ENCODE peak calls at places on chromosomes 13 and 19, in six cellular contexts. One of them, this sample, is unnamed.

GRCh38 chr13:100797921-100798320 is 123.3 kb upstream of the TMTC4 start:
- DNase-seq in kidney epithelial cell: no peak
- DNase-seq in CD8-positive, alpha-beta T cell: no peak
- DNase-seq in bronchial epithelial cell: no peak
- DNase-seq in breast epithelium: no peak
- DNase-seq in fibroblast of lung: no peak
- DNase-seq in this sample: no peak

GRCh38 chr13:40517486-40518311 is 148.7 kb downstream of the FOXO1 start:
- DNase-seq in breast epithelium: no peak
- DNase-seq in kidney epithelial cell: no peak
- DNase-seq in fibroblast of lung: no peak
- DNase-seq in bronchial epithelial cell: no peak
- DNase-seq in CD8-positive, alpha-beta T cell: no peak
- DNase-seq in this sample: no peak

GRCh38 chr19:55369651-55370304 is 485 bp downstream of the IL11 start:
- DNase-seq in breast epithelium: no peak
- DNase-seq in bronchial epithelial cell: peak
- DNase-seq in kidney epithelial cell: no peak
- DNase-seq in CD8-positive, alpha-beta T cell: no peak
- DNase-seq in fibroblast of lung: peak
- DNase-seq in this sample: peak

GRCh38 chr13:111939285-111940278 is 127.4 kb upstream of the SOX1 start:
- DNase-seq in CD8-positive, alpha-beta T cell: no peak
- DNase-seq in kidney epithelial cell: no peak
- DNase-seq in breast epithelium: no peak
- DNase-seq in bronchial epithelial cell: no peak
- DNase-seq in fibroblast of lung: no peak
- DNase-seq in this sample: no peak

GRCh38 chr19:52343548-52343947 is 7.5 kb downstream of the ZNF610 start:
- DNase-seq in fibroblast of lung: peak
- DNase-seq in kidney epithelial cell: no peak
- DNase-seq in CD8-positive, alpha-beta T cell: peak
- DNase-seq in bronchial epithelial cell: peak
- DNase-seq in breast epithelium: peak
- DNase-seq in this sample: peak

GRCh38 chr13:48210178-48210577 is 22.8 kb upstream of the ITM2B start:
- DNase-seq in kidney epithelial cell: peak
- DNase-seq in fibroblast of lung: peak
- DNase-seq in bronchial epithelial cell: peak
- DNase-seq in breast epithelium: no peak
- DNase-seq in CD8-positive, alpha-beta T cell: no peak
- DNase-seq in this sample: no peak

GRCh38 chr13:34207334-34207733 is 389.4 kb downstream of the RFC3 start:
- DNase-seq in bronchial epithelial cell: peak
- DNase-seq in kidney epithelial cell: no peak
- DNase-seq in fibroblast of lung: peak
- DNase-seq in breast epithelium: no peak
- DNase-seq in CD8-positive, alpha-beta T cell: no peak
- DNase-seq in this sample: no peak

GRCh38 chr13:95948646-95949045 is 104.6 kb downstream of the UGGT2 start:
- DNase-seq in kidney epithelial cell: no peak
- DNase-seq in CD8-positive, alpha-beta T cell: no peak
- DNase-seq in bronchial epithelial cell: peak
- DNase-seq in fibroblast of lung: peak
- DNase-seq in breast epithelium: no peak
- DNase-seq in this sample: no peak

GRCh38 chr13:109451726-109452125 is 334.7 kb downstream of the IRS2 start:
- DNase-seq in kidney epithelial cell: no peak
- DNase-seq in bronchial epithelial cell: no peak
- DNase-seq in fibroblast of lung: no peak
- DNase-seq in CD8-positive, alpha-beta T cell: no peak
- DNase-seq in breast epithelium: no peak
- DNase-seq in this sample: no peak

GRCh38 chr13:48155850-48156249 is 60.9 kb upstream of the MED4 start:
- DNase-seq in CD8-positive, alpha-beta T cell: peak
- DNase-seq in fibroblast of lung: peak
- DNase-seq in breast epithelium: no peak
- DNase-seq in kidney epithelial cell: no peak
- DNase-seq in bronchial epithelial cell: peak
- DNase-seq in this sample: no peak

GRCh38 chr19:7394728-7395359 is 46.1 kb downstream of the ARHGEF18 start:
- DNase-seq in breast epithelium: peak
- DNase-seq in CD8-positive, alpha-beta T cell: peak
- DNase-seq in fibroblast of lung: peak
- DNase-seq in kidney epithelial cell: no peak
- DNase-seq in bronchial epithelial cell: peak
- DNase-seq in this sample: peak
- TF ChIP-seq CTCF in breast epithelium: no peak
- TF ChIP-seq CTCF in CD8-positive, alpha-beta T cell: no peak
- TF ChIP-seq CTCF in fibroblast of lung: no peak
- TF ChIP-seq CTCF in kidney epithelial cell: no peak
- TF ChIP-seq CTCF in bronchial epithelial cell: peak
- TF ChIP-seq CTCF in this sample: no peak

DNA sequence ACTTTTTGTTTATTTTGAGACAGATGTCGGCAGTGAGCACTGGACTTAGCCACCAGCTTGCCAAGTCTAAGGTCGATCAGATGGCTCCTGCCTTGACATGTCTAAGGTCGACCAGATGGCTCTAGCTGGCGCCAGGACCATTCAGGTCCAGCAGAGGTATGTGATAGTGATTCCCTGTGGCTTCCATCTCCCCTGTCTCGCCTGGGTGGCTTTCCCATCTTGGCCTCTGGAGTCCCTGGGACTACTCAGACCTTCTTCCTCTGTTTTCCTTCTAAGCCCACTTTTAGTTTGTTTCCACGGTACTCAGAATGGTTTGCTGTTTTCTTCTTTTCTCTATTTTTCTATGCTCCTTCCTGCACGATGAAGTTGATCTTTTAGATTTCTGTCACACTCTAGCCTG is 1435.7 kb downstream of the UQCRFS1 start:
- DNase-seq in fibroblast of lung: no peak
- DNase-seq in breast epithelium: no peak
- DNase-seq in bronchial epithelial cell: no peak
- DNase-seq in kidney epithelial cell: no peak
- DNase-seq in CD8-positive, alpha-beta T cell: no peak
- DNase-seq in this sample: no peak
- H3K4me3 ChIP-seq in fibroblast of lung: no peak
- H3K4me3 ChIP-seq in breast epithelium: no peak
- H3K4me3 ChIP-seq in bronchial epithelial cell: no peak
- H3K4me3 ChIP-seq in kidney epithelial cell: no peak
- H3K4me3 ChIP-seq in CD8-positive, alpha-beta T cell: no peak
- H3K4me3 ChIP-seq in this sample: no peak

GRCh38 chr19:49811328-49811727 is 1.8 kb downstream of the FUZ start:
- DNase-seq in breast epithelium: no peak
- DNase-seq in fibroblast of lung: no peak
- DNase-seq in CD8-positive, alpha-beta T cell: no peak
- DNase-seq in kidney epithelial cell: no peak
- DNase-seq in bronchial epithelial cell: no peak
- DNase-seq in this sample: no peak

GRCh38 chr19:49807888-49808675 is 5.0 kb downstream of the FUZ start:
- DNase-seq in CD8-positive, alpha-beta T cell: no peak
- DNase-seq in breast epithelium: no peak
- DNase-seq in bronchial epithelial cell: no peak
- DNase-seq in fibroblast of lung: no peak
- DNase-seq in kidney epithelial cell: no peak
- DNase-seq in this sample: no peak

GRCh38 chr19:49808762-49809154 is 4.3 kb downstream of the FUZ start:
- DNase-seq in bronchial epithelial cell: peak
- DNase-seq in breast epithelium: peak
- DNase-seq in CD8-positive, alpha-beta T cell: peak
- DNase-seq in kidney epithelial cell: peak
- DNase-seq in fibroblast of lung: peak
- DNase-seq in this sample: peak

GRCh38 chr19:49809987-49810389 is 3.1 kb downstream of the FUZ start:
- DNase-seq in fibroblast of lung: no peak
- DNase-seq in CD8-positive, alpha-beta T cell: no peak
- DNase-seq in kidney epithelial cell: no peak
- DNase-seq in bronchial epithelial cell: no peak
- DNase-seq in breast epithelium: no peak
- DNase-seq in this sample: no peak

GRCh38 chr19:49809155-49809986 is 3.7 kb downstream of the FUZ start:
- DNase-seq in CD8-positive, alpha-beta T cell: peak
- DNase-seq in fibroblast of lung: no peak
- DNase-seq in breast epithelium: peak
- DNase-seq in bronchial epithelial cell: no peak
- DNase-seq in kidney epithelial cell: no peak
- DNase-seq in this sample: peak
- TF ChIP-seq CTCF in CD8-positive, alpha-beta T cell: no peak
- TF ChIP-seq CTCF in fibroblast of lung: no peak
- TF ChIP-seq CTCF in breast epithelium: no peak
- TF ChIP-seq CTCF in bronchial epithelial cell: no peak
- TF ChIP-seq CTCF in kidney epithelial cell: peak
- TF ChIP-seq CTCF in this sample: peak

DNA sequence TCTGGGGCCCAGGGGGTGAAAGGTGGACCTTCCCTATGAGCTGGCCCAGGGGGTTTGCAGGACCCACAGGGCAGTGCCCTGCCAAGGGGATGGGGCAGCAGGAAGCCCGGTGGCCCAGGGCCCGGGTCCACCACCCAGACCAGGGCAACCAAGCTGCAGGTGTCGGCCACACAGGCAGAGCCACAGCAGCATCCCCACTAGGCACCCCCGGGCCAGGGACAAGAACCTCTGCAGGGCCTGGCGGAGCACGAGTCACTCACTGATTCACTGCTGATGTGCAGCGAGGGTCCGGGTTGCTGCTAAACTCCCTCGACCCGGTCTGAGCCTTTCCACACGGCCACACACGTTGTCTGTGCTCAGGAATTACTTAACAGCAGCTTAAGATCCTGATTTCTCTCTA is 8.8 kb downstream of the FZR1 start:
- DNase-seq in CD8-positive, alpha-beta T cell: no peak
- DNase-seq in breast epithelium: no peak
- DNase-seq in kidney epithelial cell: no peak
- DNase-seq in fibroblast of lung: no peak
- DNase-seq in bronchial epithelial cell: no peak
- DNase-seq in this sample: no peak
- H3K4me3 ChIP-seq in CD8-positive, alpha-beta T cell: no peak
- H3K4me3 ChIP-seq in breast epithelium: no peak
- H3K4me3 ChIP-seq in kidney epithelial cell: no peak
- H3K4me3 ChIP-seq in fibroblast of lung: no peak
- H3K4me3 ChIP-seq in bronchial epithelial cell: no peak
- H3K4me3 ChIP-seq in this sample: no peak

This sample was measured in dorsolateral prefrontal cortex.